ENCODE peak calls at places on chromosome 12, in six cellular contexts. G, X, E, N, C and L are unnamed samples.

GRCh38 chr12:10867381-10867780 is 16.7 kb downstream of the PRH1 start:
- DNase-seq in G (no peak), X (no peak), N (no peak), E (no peak), C (no peak), L (no peak)

GRCh38 chr12:56931474-56931978 is 2.7 kb downstream of the SDR9C7 start:
- DNase-seq in G (no peak), C (no peak), E (no peak), N (no peak), X (no peak), L (no peak)

GRCh38 chr12:43805857-43806736 is at the start of gene TWF1:
- DNase-seq in G (no peak), X (peak; percentile 89), N (peak; percentile 86), E (peak; percentile 91), C (no peak), L (peak; percentile 92)

GRCh38 chr12:14238224-14238792 is 127.2 kb upstream of the ATF7IP start:
- DNase-seq in X (no peak), E (no peak), N (no peak), G (no peak), C (no peak), L (no peak)

GRCh38 chr12:113161415-113162016 is 12.0 kb downstream of the CFAP73 start:
- DNase-seq in N (no peak), C (no peak), G (no peak), X (no peak), E (no peak), L (no peak)

GRCh38 chr12:95322335-95322734 is 104.7 kb downstream of the VEZT start:
- DNase-seq in E (no peak), G (no peak), X (no peak), C (no peak), N (no peak), L (no peak)

GRCh38 chr12:113825705-113826104 is 140.4 kb downstream of the RBM19 start:
- DNase-seq in E (no peak), X (no peak), N (no peak), G (no peak), C (no peak), L (no peak)

GRCh38 chr12:61095131-61095530 is 1165.1 kb upstream of the USP15 start:
- DNase-seq in X (no peak), C (no peak), E (no peak), N (no peak), G (no peak), L (no peak)

GRCh38 chr12:124314207-124314606 is 19.3 kb downstream of the RFLNA start:
- DNase-seq in N (no peak), C (no peak), X (no peak), G (no peak), E (no peak), L (no peak)

GRCh38 chr12:132766380-132767085 is 4.9 kb upstream of the ANKLE2 start:
- DNase-seq in E (no peak), C (no peak), N (no peak), X (peak; percentile 75), G (no peak), L (peak; percentile 36)

GRCh38 chr12:49944046-49944445 is 6.5 kb upstream of the AQP2 start:
- DNase-seq in N (no peak), X (no peak), G (no peak), C (no peak), E (no peak), L (no peak)

GRCh38 chr12:127809236-127809635 is 457.7 kb upstream of the TMEM132C start:
- DNase-seq in E (no peak), C (no peak), X (no peak), N (no peak), G (no peak), L (no peak)

GRCh38 chr12:120301962-120302815 is at the start of gene SIRT4:
- DNase-seq in C (no peak), N (peak; percentile 91), E (peak; percentile 92), G (peak; percentile 88), X (peak; percentile 92), L (peak; percentile 91)
- TF ChIP-seq POLR2AphosphoS5 in C (peak; percentile 99), N (no peak), E (peak; percentile 30), G (no peak), X (peak; percentile 85), L (peak; percentile 73)

DNA sequence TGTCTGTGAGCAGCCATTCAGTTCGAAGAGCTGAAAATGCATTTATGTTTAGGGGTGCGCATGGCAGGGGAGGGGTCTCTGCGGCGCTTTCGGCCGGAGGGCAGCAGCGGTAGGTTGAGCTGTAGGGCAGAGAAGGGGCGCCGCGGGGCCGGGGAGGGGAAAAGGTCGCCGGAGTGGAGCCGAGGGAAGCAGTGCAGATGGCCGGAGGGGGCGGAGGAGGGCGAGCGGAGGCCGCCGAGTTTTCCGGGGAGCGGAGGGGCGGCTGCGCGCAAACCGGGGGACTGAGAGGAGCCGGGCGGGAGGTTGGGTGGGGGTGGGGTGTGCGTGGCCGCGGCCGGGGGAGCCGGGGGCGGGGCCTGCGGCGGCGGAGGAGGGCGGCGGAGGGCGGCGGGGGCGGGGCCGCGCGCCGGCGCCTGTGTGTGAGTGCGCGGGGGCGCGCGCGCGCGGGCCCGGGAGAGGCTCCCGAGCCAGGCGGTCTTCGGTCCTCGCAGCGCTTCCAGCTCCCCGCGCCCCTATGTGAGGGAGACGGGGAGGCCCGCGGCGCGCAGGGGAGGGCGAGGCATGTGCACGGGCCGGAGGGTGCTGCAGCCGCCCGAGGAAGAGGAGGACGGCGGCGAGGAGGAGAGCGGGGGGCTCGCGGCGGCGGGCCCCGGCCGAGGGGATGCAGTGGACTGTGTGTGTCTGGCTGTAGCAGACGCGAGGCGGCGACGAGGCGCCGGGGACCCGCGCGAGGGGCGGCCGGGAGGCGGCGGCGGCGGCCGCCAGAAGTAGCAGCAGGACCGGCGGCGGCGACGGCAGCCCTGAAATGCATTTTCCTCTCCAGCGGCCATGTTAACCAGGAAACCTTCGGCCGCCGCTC is at the start of gene DYRK2:
- DNase-seq in E (peak; percentile 90), G (no peak), C (no peak), N (peak; percentile 84), X (peak; percentile 82), L (peak; percentile 85)
- TF ChIP-seq POLR2AphosphoS5 in E (peak; percentile 96), G (peak; percentile 68), C (no peak), N (no peak), X (no peak), L (peak; percentile 94)

GRCh38 chr12:15474766-15475165 is 152.5 kb downstream of the PTPRO start:
- DNase-seq in C (no peak), X (no peak), G (no peak), N (no peak), E (no peak), L (no peak)

GRCh38 chr12:15472036-15472435 is 149.7 kb downstream of the PTPRO start:
- DNase-seq in N (no peak), G (no peak), X (no peak), C (no peak), E (no peak), L (no peak)

GRCh38 chr12:15477761-15478160 is 155.5 kb downstream of the PTPRO start:
- DNase-seq in X (no peak), E (no peak), C (no peak), N (no peak), G (no peak), L (no peak)
- TF ChIP-seq POLR2AphosphoS5 in X (no peak), E (no peak), C (no peak), N (no peak), G (no peak), L (no peak)

GRCh38 chr12:53224268-53224896 is 7.6 kb downstream of the RARG start:
- DNase-seq in G (no peak), N (no peak), C (peak; percentile 85), X (no peak), E (no peak), L (no peak)
- TF ChIP-seq POLR2AphosphoS5 in G (no peak), N (no peak), C (no peak), X (no peak), E (no peak), L (no peak)

GRCh38 chr12:92730758-92731157 is 28.0 kb downstream of the PLEKHG7 start:
- DNase-seq in X (no peak), N (no peak), E (no peak), G (no peak), C (no peak), L (no peak)

GRCh38 chr12:92736605-92737004 is 33.8 kb downstream of the PLEKHG7 start:
- DNase-seq in C (no peak), G (no peak), E (no peak), N (no peak), X (no peak), L (no peak)

GRCh38 chr12:92739099-92739498 is 36.3 kb downstream of the PLEKHG7 start:
- DNase-seq in X (no peak), C (no peak), E (no peak), N (no peak), G (no peak), L (no peak)

GRCh38 chr12:92737855-92738850 is 35.4 kb downstream of the PLEKHG7 start:
- DNase-seq in N (no peak), G (no peak), X (no peak), E (no peak), C (no peak), L (no peak)

DNA sequence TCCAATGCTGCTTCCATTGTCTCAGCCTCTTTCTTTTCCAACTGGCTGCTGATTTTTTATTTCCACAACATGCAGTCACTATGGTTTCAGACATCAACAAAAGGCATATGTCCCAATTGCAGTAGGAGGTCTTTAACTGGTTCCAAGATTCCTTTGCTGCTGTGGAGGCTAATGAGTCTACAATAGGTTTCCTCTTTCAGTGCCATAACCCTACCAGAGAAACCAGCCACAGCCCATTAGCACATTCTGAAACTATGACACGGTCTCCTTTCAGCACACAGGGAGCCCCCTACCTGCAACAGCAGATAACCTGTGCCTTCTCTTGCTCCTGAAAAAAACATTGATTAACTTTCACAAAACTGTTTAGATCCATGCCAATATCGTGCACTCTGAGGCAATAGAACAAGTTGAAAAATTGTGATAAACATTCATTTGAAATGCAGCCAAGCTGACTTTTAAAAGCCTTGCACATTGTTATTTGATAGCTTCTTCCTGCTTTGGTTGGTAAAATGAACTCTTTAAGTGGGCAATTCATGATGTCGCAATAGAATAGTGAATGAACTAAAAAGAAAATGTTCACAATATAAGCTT is 32.4 kb downstream of the PLEKHG7 start:
- DNase-seq in G (no peak), N (no peak), C (no peak), E (no peak), X (no peak), L (no peak)
- TF ChIP-seq POLR2AphosphoS5 in G (no peak), N (no peak), C (peak; percentile 18), E (no peak), X (peak; percentile 6), L (no peak)

GRCh38 chr12:4307593-4308333 is 13.2 kb upstream of the TIGAR start:
- DNase-seq in N (no peak), E (peak; percentile 89), G (no peak), X (peak; percentile 77), C (no peak), L (peak; percentile 80)
- TF ChIP-seq POLR2AphosphoS5 in N (no peak), E (no peak), G (no peak), X (no peak), C (no peak), L (no peak)

GRCh38 chr12:666766-667308 is 3.6 kb upstream of the NINJ2 start:
- DNase-seq in G (peak; percentile 80), X (no peak), E (no peak), N (no peak), C (no peak), L (no peak)
- TF ChIP-seq POLR2AphosphoS5 in G (peak; percentile 66), X (no peak), E (no peak), N (no peak), C (no peak), L (no peak)